ENCODE peak calls at places on chromosomes 16 and 17, in four cellular contexts. S, X, N and V are unnamed samples.

GRCh38 chr17:43327421-43327820 is 71.4 kb upstream of the ARL4D start:
- DNase-seq in N (peak; percentile 23), X (no peak), S (no peak), V (no peak)

GRCh38 chr16:48276102-48276501 is 28.8 kb upstream of the ABCC11 start:
- DNase-seq in N (peak; percentile 76), S (no peak), X (no peak), V (no peak)

GRCh38 chr17:251531-251930 is 70.1 kb upstream of the DOC2B start:
- DNase-seq in X (no peak), S (no peak), N (no peak), V (no peak)

GRCh38 chr17:7850118-7850504 is 4.8 kb upstream of the TMEM88 start:
- DNase-seq in N (no peak), S (no peak), X (peak; percentile 26), V (no peak)

GRCh38 chr16:62022688-62023087 is 13.6 kb downstream of the CDH8 start:
- DNase-seq in S (no peak), X (no peak), N (no peak), V (no peak)

GRCh38 chr16:53771655-53772497 is 67.9 kb downstream of the FTO start:
- DNase-seq in X (no peak), N (no peak), S (no peak), V (no peak)

GRCh38 chr16:89845417-89845816 is 17.1 kb downstream of the SPIRE2 start:
- DNase-seq in X (no peak), S (no peak), N (no peak), V (peak; percentile 42)

GRCh38 chr17:68035131-68035522 is 408 bp upstream of the KPNA2 start:
- DNase-seq in N (no peak), S (no peak), X (peak; percentile 92), V (no peak)

GRCh38 chr17:50675627-50676026 is 32.1 kb downstream of the ANKRD40 start:
- DNase-seq in S (no peak), X (no peak), N (no peak), V (no peak)

GRCh38 chr17:27653572-27653971 is 22.6 kb downstream of the LGALS9 start:
- DNase-seq in X (no peak), N (no peak), S (no peak), V (no peak)

DNA sequence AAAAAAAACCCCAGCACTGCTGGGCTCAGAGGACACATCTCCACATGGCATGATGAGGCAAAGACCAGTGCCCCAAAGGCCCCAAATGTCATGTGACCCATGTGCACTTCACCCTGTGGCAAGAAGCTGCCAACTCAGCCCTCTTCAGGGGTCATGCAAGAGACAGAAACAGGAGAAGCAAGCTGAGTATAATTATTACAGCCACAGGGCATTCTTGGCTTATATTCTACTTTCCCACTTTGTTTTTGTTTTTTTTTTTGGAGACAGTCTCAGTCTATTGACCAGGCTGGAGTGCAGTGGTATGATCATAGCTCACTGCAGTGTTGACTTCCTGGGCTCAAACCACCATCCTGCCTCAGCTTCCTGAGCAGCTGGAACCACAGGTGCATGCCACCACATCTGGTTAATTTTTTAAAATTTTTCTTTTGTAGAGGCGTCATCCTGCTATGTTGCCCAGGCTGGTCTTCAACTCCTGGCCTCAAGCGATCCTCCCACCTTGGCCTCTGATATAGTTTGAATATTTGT is 32.7 kb upstream of the LITAF start:
- DNase-seq in X (peak; percentile 52), N (no peak), S (no peak), V (peak; percentile 78)
- TF ChIP-seq CTCF in X (no peak), N (no peak), S (no peak), V (no peak)

GRCh38 chr16:4404247-4404966 is 12.0 kb downstream of the CORO7 start:
- DNase-seq in S (no peak), N (no peak), X (peak; percentile 54), V (peak; percentile 56)
- TF ChIP-seq CTCF in S (peak; percentile 43), N (peak; percentile 79), X (peak; percentile 70), V (peak; percentile 62)

GRCh38 chr16:87636050-87636684 is 33.9 kb downstream of the JPH3 start:
- DNase-seq in S (peak; percentile 69), X (peak; percentile 78), N (peak; percentile 61), V (peak; percentile 65)
- TF ChIP-seq CTCF in S (peak; percentile 62), X (peak; percentile 66), N (peak; percentile 73), V (peak; percentile 44)

GRCh38 chr17:49437696-49438438 is 23.2 kb upstream of the PHB1 start:
- DNase-seq in N (no peak), X (no peak), S (no peak), V (no peak)

GRCh38 chr17:49433000-49433694 is 18.5 kb upstream of the PHB1 start:
- DNase-seq in N (no peak), X (no peak), S (no peak), V (no peak)

GRCh38 chr17:49436174-49436573 is 21.5 kb upstream of the PHB1 start:
- DNase-seq in X (no peak), S (no peak), N (no peak), V (no peak)

GRCh38 chr17:49435630-49436029 is 20.9 kb upstream of the PHB1 start:
- DNase-seq in X (no peak), S (no peak), N (no peak), V (no peak)

DNA sequence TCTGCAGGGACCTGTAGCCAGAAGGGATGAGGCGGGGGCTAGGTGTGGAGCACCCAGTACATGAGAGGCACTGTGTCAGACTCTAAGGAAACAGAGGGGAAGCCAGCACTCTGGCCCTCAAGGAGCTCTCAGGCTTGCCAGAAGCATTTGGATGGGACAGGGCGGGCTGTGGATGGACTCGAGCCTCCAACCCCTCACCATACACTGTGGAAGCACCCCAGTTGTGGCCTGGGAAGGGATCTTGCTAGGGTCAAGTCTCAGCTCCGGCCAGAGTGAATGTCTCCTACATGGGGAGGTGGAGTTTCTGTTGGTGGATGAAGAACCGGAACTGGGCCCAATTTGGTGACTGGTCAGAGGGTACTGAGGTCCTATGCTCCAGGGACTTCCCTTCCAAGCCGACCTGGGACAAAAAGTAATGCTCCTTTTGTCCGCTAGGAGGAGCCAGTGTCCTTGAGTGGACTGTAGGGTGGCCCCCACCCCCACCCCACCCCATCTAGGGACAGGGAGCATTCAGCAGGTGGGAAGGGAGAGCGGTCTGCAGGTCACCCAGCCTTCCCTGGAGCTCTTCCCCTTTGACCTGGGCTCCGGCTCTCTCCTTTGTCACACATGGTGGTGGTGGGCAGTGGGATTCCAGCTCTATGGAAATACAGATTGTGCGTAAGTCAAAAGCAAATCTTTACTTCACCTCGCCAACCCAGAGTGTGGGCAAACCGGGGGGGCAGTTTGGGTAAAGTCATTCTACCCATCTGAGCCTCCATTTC is 20.3 kb upstream of the PHB1 start:
- DNase-seq in S (peak; percentile 39), N (peak; percentile 41), X (peak; percentile 52), V (peak; percentile 70)
- TF ChIP-seq CTCF in S (peak; percentile 63), N (peak; percentile 73), X (peak; percentile 74), V (peak; percentile 77)

GRCh38 chr16:85466989-85467388 is 146.1 kb upstream of the GSE1 start:
- DNase-seq in X (no peak), S (no peak), N (no peak), V (no peak)

GRCh38 chr16:85471469-85472431 is 141.4 kb upstream of the GSE1 start:
- DNase-seq in X (no peak), S (peak; percentile 14), N (no peak), V (no peak)

GRCh38 chr16:85472514-85472913 is 140.6 kb upstream of the GSE1 start:
- DNase-seq in X (no peak), S (no peak), N (no peak), V (no peak)

GRCh38 chr16:85470873-85471272 is 142.2 kb upstream of the GSE1 start:
- DNase-seq in N (no peak), S (no peak), X (no peak), V (no peak)

DNA sequence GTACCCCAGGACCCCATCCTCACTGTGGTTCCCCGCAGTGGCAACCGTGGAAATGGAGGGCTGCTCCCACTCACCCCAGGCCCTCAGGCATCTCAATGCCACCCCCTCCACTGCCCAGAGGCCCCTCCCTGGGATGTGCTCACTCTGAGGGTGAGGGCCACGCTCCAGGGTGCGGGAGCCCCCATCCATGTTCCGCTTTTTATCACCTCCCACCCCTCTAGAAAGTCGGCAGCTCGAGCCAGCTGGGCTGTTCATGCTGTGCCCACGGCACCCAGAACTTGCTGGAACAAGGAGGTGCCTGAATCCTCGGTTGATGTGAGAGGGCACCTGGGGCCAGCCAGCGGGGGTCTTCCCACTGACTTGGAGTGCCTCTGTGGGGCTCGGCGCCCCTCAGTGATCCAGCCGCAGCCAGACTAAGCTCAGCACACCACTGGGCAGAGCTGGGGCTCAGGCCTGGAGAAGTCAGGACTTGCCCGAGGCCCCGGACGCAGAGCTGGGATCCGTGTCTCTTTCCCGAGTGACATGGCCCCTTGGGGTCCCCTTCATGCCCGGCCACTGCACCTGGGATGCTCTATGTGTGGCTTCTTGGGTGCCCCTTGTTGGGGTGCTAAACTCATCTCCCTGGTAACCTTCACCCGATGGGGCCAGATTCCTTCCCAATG is 143.1 kb upstream of the GSE1 start:
- DNase-seq in X (no peak), S (no peak), N (no peak), V (no peak)
- TF ChIP-seq CTCF in X (no peak), S (no peak), N (no peak), V (no peak)